ENCODE peak calls at places on chromosomes 16 and 17, in six cellular contexts. B is fibroblast of the aortic adventitia, P is esophagus squamous epithelium, X is bronchial epithelial cell, R is endothelial cell of umbilical vein, L is upper lobe of left lung. A is an unnamed sample.

GRCh38 chr17:45155483-45155882 is 6.2 kb upstream of the HEXIM2 start:
- DNase-seq in B (no peak), P (no peak), X (no peak), R (no peak), L (no peak), A (no peak)

GRCh38 chr17:78933959-78934568 is 8.9 kb upstream of the TIMP2 start:
- DNase-seq in B (peak), P (peak), X (peak), R (peak), L (peak), A (peak)

GRCh38 chr16:14564323-14564722 is 65.7 kb downstream of the PARN start:
- DNase-seq in B (no peak), P (no peak), X (peak), R (peak), L (no peak), A (no peak)

GRCh38 chr16:55506083-55506482 is 2.8 kb upstream of the LPCAT2 start:
- DNase-seq in B (no peak), P (no peak), X (no peak), R (no peak), L (no peak), A (no peak)

GRCh38 chr17:47967607-47968252 is 3.2 kb upstream of the CDK5RAP3 start:
- DNase-seq in B (peak), P (no peak), X (peak), R (no peak), L (no peak), A (peak)

GRCh38 chr17:69287168-69287567 is 39.8 kb downstream of the ABCA5 start:
- DNase-seq in B (peak), P (no peak), X (peak), R (no peak), L (no peak), A (no peak)

GRCh38 chr17:46872421-46872820 is 21.0 kb downstream of the WNT9B start:
- DNase-seq in B (no peak), P (no peak), X (no peak), R (no peak), L (no peak), A (no peak)

GRCh38 chr16:49699718-49700117 is 156.2 kb downstream of the ZNF423 start:
- DNase-seq in B (no peak), P (no peak), X (no peak), R (no peak), L (no peak), A (no peak)

GRCh38 chr17:49967621-49968379 is 1.2 kb upstream of the DLX4 start:
- DNase-seq in B (no peak), P (no peak), X (no peak), R (no peak), L (no peak), A (no peak)

GRCh38 chr16:974606-975312 is 4.0 kb upstream of the LMF1 start:
- DNase-seq in B (no peak), P (no peak), X (no peak), R (no peak), L (no peak), A (peak)

GRCh38 chr17:38693700-38694329 is 11.3 kb upstream of the MLLT6 start:
- DNase-seq in B (peak), P (no peak), X (no peak), R (no peak), L (peak), A (peak)

DNA sequence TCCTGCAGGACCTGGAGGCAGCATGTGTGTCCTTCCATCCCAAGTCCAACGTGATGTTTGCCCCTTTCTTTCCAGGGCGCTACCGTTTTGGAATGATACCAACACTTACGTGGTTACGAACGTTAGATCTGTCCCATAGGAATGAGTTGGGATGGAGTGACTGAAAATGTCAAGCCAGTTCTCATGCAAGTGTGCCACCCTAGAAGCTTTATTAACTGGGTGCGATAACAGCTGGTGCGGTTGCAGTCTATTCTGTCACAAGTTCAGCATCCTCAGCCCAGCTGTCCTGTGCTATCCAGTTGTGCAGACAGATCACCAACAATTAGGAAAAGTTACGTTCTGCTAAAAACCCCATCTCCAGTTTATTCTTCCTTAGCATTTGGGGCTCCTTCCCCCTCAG is 52.5 kb downstream of the BANP start:
- DNase-seq in B (no peak), P (no peak), X (no peak), R (no peak), L (no peak), A (no peak)
- H3K4me3 ChIP-seq in B (no peak), P (no peak), X (no peak), R (no peak), L (no peak), A (no peak)

GRCh38 chr17:60325730-60326524 is 66.0 kb downstream of the USP32 start:
- DNase-seq in B (no peak), P (no peak), X (no peak), R (no peak), L (peak), A (no peak)

GRCh38 chr17:60328679-60329078 is 63.3 kb downstream of the USP32 start:
- DNase-seq in B (no peak), P (no peak), X (no peak), R (no peak), L (no peak), A (no peak)

GRCh38 chr17:60326702-60327101 is 65.2 kb downstream of the USP32 start:
- DNase-seq in B (no peak), P (no peak), X (no peak), R (no peak), L (no peak), A (no peak)

GRCh38 chr17:60327870-60328362 is 64.0 kb downstream of the USP32 start:
- DNase-seq in B (no peak), P (no peak), X (no peak), R (no peak), L (no peak), A (no peak)

GRCh38 chr17:60327122-60327869 is 64.6 kb downstream of the USP32 start:
- DNase-seq in B (no peak), P (no peak), X (no peak), R (no peak), L (no peak), A (no peak)
- H3K4me3 ChIP-seq in B (no peak), P (no peak), X (no peak), R (no peak), L (no peak), A (no peak)

GRCh38 chr17:7440113-7440822 is 956 bp downstream of the FGF11 start:
- DNase-seq in B (peak), P (no peak), X (peak), R (peak), L (peak), A (no peak)
- H3K4me3 ChIP-seq in B (peak), P (peak), X (peak), R (peak), L (no peak), A (peak)

GRCh38 chr16:85380905-85381737 is 232.0 kb upstream of the GSE1 start:
- DNase-seq in B (no peak), P (no peak), X (no peak), R (no peak), L (no peak), A (no peak)
- H3K4me3 ChIP-seq in B (no peak), P (no peak), X (no peak), R (no peak), L (no peak), A (no peak)

A was measured in skeletal muscle cell.